ENCODE peak calls at places on chromosomes 2 and 18, in four cellular contexts. R, Q, H and Y are unnamed samples.

GRCh38 chr2:23594079-23594494 is 209.1 kb downstream of the KLHL29 start:
- DNase-seq in R (no peak), Q (no peak), H (no peak), Y (no peak)

GRCh38 chr2:22359020-22359672 is 1025.8 kb upstream of the KLHL29 start:
- DNase-seq in R (no peak), Q (no peak), H (no peak), Y (no peak)

GRCh38 chr2:128528133-128528532 is 209.5 kb upstream of the HS6ST1 start:
- DNase-seq in R (peak), Q (no peak), H (no peak), Y (no peak)

GRCh38 chr2:25966531-25967265 is 15.6 kb downstream of the KIF3C start:
- DNase-seq in R (no peak), Q (no peak), H (no peak), Y (no peak)

GRCh38 chr2:157413342-157414035 is 30.4 kb downstream of the CYTIP start:
- DNase-seq in R (no peak), Q (no peak), H (no peak), Y (no peak)

GRCh38 chr2:28395334-28396061 is 2.8 kb downstream of the FOSL2 start:
- DNase-seq in R (no peak), Q (peak), H (no peak), Y (no peak)

GRCh38 chr2:38074047-38074774 is 1.7 kb downstream of the CYP1B1 start:
- DNase-seq in R (no peak), Q (no peak), H (no peak), Y (no peak)

GRCh38 chr2:96315400-96316071 is 9.6 kb upstream of the ITPRIPL1 start:
- DNase-seq in R (no peak), Q (no peak), H (no peak), Y (no peak)

GRCh38 chr2:239363946-239364637 is 36.7 kb downstream of the HDAC4 start:
- DNase-seq in R (no peak), Q (no peak), H (no peak), Y (no peak)

GRCh38 chr2:150878347-150878746 is 383.3 kb downstream of the RBM43 start:
- DNase-seq in R (no peak), Q (no peak), H (no peak), Y (no peak)

GRCh38 chr2:43879261-43879660 is 40.5 kb downstream of the ABCG8 start:
- DNase-seq in R (no peak), Q (no peak), H (no peak), Y (no peak)

GRCh38 chr2:120769076-120769786 is 33.6 kb downstream of the GLI2 start:
- DNase-seq in R (no peak), Q (no peak), H (no peak), Y (no peak)

GRCh38 chr2:53641290-53641689 is 126.3 kb upstream of the CHAC2 start:
- DNase-seq in R (no peak), Q (no peak), H (no peak), Y (no peak)

GRCh38 chr2:76713312-76713711 is 808.9 kb downstream of the LRRTM4 start:
- DNase-seq in R (no peak), Q (no peak), H (no peak), Y (no peak)

GRCh38 chr2:66582364-66582974 is 147.5 kb downstream of the MEIS1 start:
- DNase-seq in R (no peak), Q (no peak), H (no peak), Y (no peak)

GRCh38 chr2:173210270-173211196 is 134.9 kb downstream of the MAP3K20 start:
- DNase-seq in R (peak), Q (peak), H (peak), Y (peak)

GRCh38 chr2:20666364-20667150 is at the start of gene GDF7:
- DNase-seq in R (no peak), Q (peak), H (no peak), Y (no peak)

GRCh38 chr2:117960231-117960630 is 53.6 kb downstream of the CCDC93 start:
- DNase-seq in R (no peak), Q (no peak), H (no peak), Y (no peak)

GRCh38 chr2:12816379-12817306 is 99.9 kb downstream of the TRIB2 start:
- DNase-seq in R (no peak), Q (no peak), H (peak), Y (no peak)

GRCh38 chr2:8448822-8449577 is 232.9 kb upstream of the ID2 start:
- DNase-seq in R (no peak), Q (no peak), H (no peak), Y (no peak)

GRCh38 chr2:64865073-64865830 is 123.9 kb upstream of the SLC1A4 start:
- DNase-seq in R (peak), Q (peak), H (no peak), Y (no peak)

GRCh38 chr18:10973579-10974260 is 175.6 kb downstream of the PIEZO2 start:
- DNase-seq in R (no peak), Q (no peak), H (no peak), Y (no peak)

GRCh38 chr18:45227004-45227403 is 388.3 kb upstream of the SLC14A2 start:
- DNase-seq in R (no peak), Q (no peak), H (no peak), Y (no peak)

GRCh38 chr2:236678307-236678975 is 108.8 kb downstream of the ACKR3 start:
- DNase-seq in R (no peak), Q (no peak), H (no peak), Y (no peak)

GRCh38 chr2:55707751-55708150 is 14.1 kb upstream of the PNPT1 start:
- DNase-seq in R (no peak), Q (no peak), H (no peak), Y (no peak)

GRCh38 chr2:231687133-231687852 is 21.0 kb upstream of the PTMA start:
- DNase-seq in R (peak), Q (peak), H (no peak), Y (no peak)

GRCh38 chr2:231689509-231689893 is 18.8 kb upstream of the PTMA start:
- DNase-seq in R (no peak), Q (no peak), H (no peak), Y (no peak)

GRCh38 chr2:231688616-231689508 is 19.5 kb upstream of the PTMA start:
- DNase-seq in R (no peak), Q (no peak), H (no peak), Y (no peak)

GRCh38 chr2:231686192-231687100 is 21.9 kb upstream of the PTMA start:
- DNase-seq in R (no peak), Q (no peak), H (no peak), Y (no peak)

GRCh38 chr2:231687961-231688360 is 20.4 kb upstream of the PTMA start:
- DNase-seq in R (no peak), Q (no peak), H (no peak), Y (no peak)
- H3K4me3 ChIP-seq in R (no peak), Q (no peak), H (no peak), Y (no peak)

GRCh38 chr2:229445013-229445412 is 173.9 kb upstream of the PID1 start:
- DNase-seq in R (peak), Q (peak), H (peak), Y (peak)
- TF ChIP-seq CTCF in R (no peak), Q (no peak), H (peak), Y (no peak)

GRCh38 chr18:63206433-63207153 is 113.0 kb downstream of the BCL2 start:
- DNase-seq in R (no peak), Q (no peak), H (no peak), Y (no peak)

GRCh38 chr18:63205791-63206252 is 113.7 kb downstream of the BCL2 start:
- DNase-seq in R (no peak), Q (no peak), H (no peak), Y (no peak)

GRCh38 chr18:63207825-63208224 is 111.7 kb downstream of the BCL2 start:
- DNase-seq in R (no peak), Q (no peak), H (no peak), Y (no peak)

GRCh38 chr18:63208676-63209075 is 110.9 kb downstream of the BCL2 start:
- DNase-seq in R (no peak), Q (peak), H (no peak), Y (no peak)

DNA sequence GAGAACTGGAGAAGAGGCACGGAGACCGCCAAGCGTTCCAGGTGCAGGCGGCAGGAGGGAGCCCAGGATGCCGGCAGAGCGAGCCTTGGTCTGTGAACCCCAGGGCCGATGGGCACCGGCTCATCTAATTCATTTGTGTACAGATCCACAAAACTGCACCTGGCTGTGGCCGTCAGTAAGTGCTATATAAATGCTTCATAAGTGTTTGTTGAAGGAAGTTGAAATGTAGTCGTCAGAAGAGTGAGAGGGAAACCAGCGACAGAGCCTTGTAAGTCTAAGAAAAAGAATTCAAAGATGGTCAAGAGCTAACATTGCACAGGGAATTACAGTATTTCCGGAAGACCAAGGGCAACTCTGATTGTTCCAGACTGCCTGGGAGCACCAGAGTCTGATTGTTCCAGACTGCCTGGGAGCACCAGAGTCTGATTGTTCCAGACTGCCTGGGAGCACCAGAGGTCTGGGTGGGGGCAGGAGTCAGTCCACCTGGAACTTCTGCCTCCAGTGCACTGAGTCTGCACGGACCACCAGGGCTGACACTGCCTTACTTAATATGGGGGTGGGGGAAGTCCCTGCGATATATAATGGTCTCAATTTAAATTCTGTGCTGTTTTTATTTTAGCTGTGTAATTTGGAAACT is 112.3 kb downstream of the BCL2 start:
- DNase-seq in R (no peak), Q (no peak), H (no peak), Y (no peak)
- H3K4me3 ChIP-seq in R (no peak), Q (no peak), H (no peak), Y (no peak)

DNA sequence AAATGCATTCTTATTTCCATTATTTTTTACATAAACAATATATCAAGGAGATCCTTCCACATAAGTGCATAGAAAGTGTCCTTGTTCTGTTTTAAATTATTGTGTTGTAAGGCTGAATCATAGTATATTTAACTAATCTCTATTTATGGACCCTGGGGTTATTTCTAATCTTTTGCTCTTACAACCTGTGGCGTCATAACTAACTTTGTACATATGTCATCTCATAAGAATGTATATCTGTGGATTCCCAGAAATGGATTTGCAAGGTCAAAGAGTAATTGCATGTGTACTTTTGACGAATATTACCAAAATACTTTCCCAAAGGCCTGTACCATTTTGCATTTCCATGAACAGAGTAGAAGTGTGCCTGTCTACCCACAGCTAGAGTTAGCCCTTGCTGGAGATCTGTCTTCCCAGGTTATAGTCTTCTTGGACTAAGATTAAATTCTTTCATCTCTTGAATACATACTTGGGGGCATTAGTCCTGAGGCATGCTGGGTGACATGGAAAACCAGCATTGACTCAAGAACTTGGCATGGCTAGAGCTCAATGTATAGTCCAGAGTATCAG is 42.8 kb downstream of the SEMA4F start:
- DNase-seq in R (no peak), Q (no peak), H (no peak), Y (no peak)
- TF ChIP-seq CTCF in R (no peak), Q (no peak), H (no peak), Y (no peak)

GRCh38 chr18:58064406-58064998 is 20.5 kb downstream of the NEDD4L start:
- DNase-seq in R (no peak), Q (no peak), H (no peak), Y (no peak)
- H3K4me3 ChIP-seq in R (no peak), Q (no peak), H (no peak), Y (no peak)